ENCODE peak calls at places on chromosomes 1 and 21, in nine cellular contexts. O is astrocyte, F is A549, I is pancreas, S is HFFc6, C is nephron progenitor cell, H is prostate gland, U is activated B cell treated with CpG ODN at 0.5 μM for 24 hours, W is endothelial cell. Z is an unnamed sample.

GRCh38 chr1:159817276-159818041 is 9.2 kb upstream of the SLAMF8 start:
- DNase-seq in S (no peak), C (no peak), H (no peak), W (no peak), U (no peak), F (peak), I (no peak), O (no peak), Z (no peak)

GRCh38 chr1:245859510-245860114 is 647.5 kb downstream of the SMYD3 start:
- DNase-seq in W (no peak), S (peak), F (peak), O (peak), I (no peak), C (peak), H (no peak), U (no peak), Z (no peak)

GRCh38 chr1:159752135-159752580 is 28.6 kb upstream of the DUSP23 start:
- DNase-seq in H (peak), O (no peak), U (no peak), S (peak), C (no peak), F (peak), W (no peak), I (peak), Z (no peak)

GRCh38 chr21:42346441-42346840 is 4.4 kb downstream of the TFF2 start:
- DNase-seq in U (no peak), S (no peak), O (no peak), H (no peak), F (no peak), C (no peak), W (no peak), I (no peak), Z (no peak)

GRCh38 chr1:161176468-161177111 is 717 bp downstream of the B4GALT3 start:
- DNase-seq in W (no peak), C (no peak), S (no peak), F (no peak), O (no peak), U (no peak), I (no peak), H (no peak), Z (no peak)

GRCh38 chr1:163820748-163821147 is 499.0 kb downstream of the NUF2 start:
- DNase-seq in C (no peak), U (no peak), S (no peak), H (no peak), W (no peak), I (no peak), F (no peak), O (no peak), Z (no peak)

GRCh38 chr1:231523816-231524215 is 4.7 kb upstream of the TSNAX start:
- DNase-seq in S (no peak), O (no peak), I (no peak), F (no peak), C (no peak), H (no peak), U (no peak), W (no peak), Z (no peak)

GRCh38 chr1:237672748-237673147 is 218.0 kb downstream of the ZP4 start:
- DNase-seq in U (no peak), F (peak), C (no peak), O (no peak), W (no peak), H (no peak), I (no peak), S (no peak), Z (no peak)

GRCh38 chr21:29647353-29647781 is 292.4 kb downstream of the GRIK1 start:
- DNase-seq in C (no peak), U (no peak), O (peak), H (no peak), S (no peak), I (no peak), F (no peak), W (no peak), Z (no peak)

GRCh38 chr1:53592521-53592982 is 133.4 kb downstream of the DMRTB1 start:
- DNase-seq in H (peak), U (no peak), S (peak), C (no peak), I (no peak), O (peak), F (peak), W (no peak), Z (no peak)

GRCh38 chr1:2231667-2232254 is 3.6 kb downstream of the SKI start:
- DNase-seq in W (no peak), O (peak), I (peak), S (peak), F (peak), H (peak), C (peak), U (no peak), Z (no peak)

GRCh38 chr1:244896550-244896949 is 32.2 kb upstream of the HNRNPU start:
- DNase-seq in I (no peak), O (peak), W (no peak), H (no peak), F (peak), S (peak), C (no peak), U (no peak), Z (no peak)

GRCh38 chr1:52502789-52503188 is 50.1 kb downstream of the TUT4 start:
- DNase-seq in U (no peak), I (no peak), F (no peak), C (no peak), H (no peak), O (no peak), W (no peak), S (no peak), Z (no peak)

GRCh38 chr1:228226141-228226874 is 18.5 kb downstream of the OBSCN start:
- DNase-seq in F (no peak), I (no peak), W (no peak), O (no peak), C (no peak), S (no peak), U (no peak), H (no peak), Z (peak)

GRCh38 chr1:6991271-6991670 is 206.0 kb downstream of the CAMTA1 start:
- DNase-seq in F (peak), C (no peak), H (no peak), O (peak), U (no peak), I (no peak), W (no peak), S (peak), Z (no peak)

GRCh38 chr1:3577300-3577699 is 34.0 kb downstream of the MEGF6 start:
- DNase-seq in U (no peak), W (no peak), S (no peak), H (no peak), O (peak), I (no peak), C (no peak), F (no peak), Z (no peak)

GRCh38 chr21:32604484-32604883 is 7.7 kb downstream of the CFAP298 start:
- DNase-seq in C (no peak), U (no peak), W (no peak), F (no peak), H (no peak), I (no peak), O (no peak), S (no peak), Z (no peak)

GRCh38 chr21:32524010-32524719 is 61.2 kb downstream of the TCP10L start:
- DNase-seq in C (no peak), F (no peak), W (peak), I (no peak), U (no peak), S (peak), H (no peak), O (peak), Z (no peak)

GRCh38 chr1:3609769-3610157 is 1.5 kb downstream of the MEGF6 start:
- DNase-seq in W (no peak), S (no peak), H (no peak), I (peak), C (no peak), O (no peak), F (no peak), U (no peak), Z (no peak)

GRCh38 chr1:229258851-229259110 is 12.1 kb upstream of the RAB4A start:
- DNase-seq in S (no peak), H (no peak), U (no peak), W (no peak), F (no peak), C (no peak), O (no peak), I (no peak), Z (no peak)

GRCh38 chr1:29540801-29541357 is 304.6 kb downstream of the PTPRU start:
- DNase-seq in S (no peak), O (no peak), W (no peak), H (no peak), C (no peak), U (no peak), I (no peak), F (no peak), Z (no peak)

GRCh38 chr1:29352719-29353420 is 116.5 kb downstream of the PTPRU start:
- DNase-seq in C (no peak), W (no peak), U (no peak), I (no peak), O (no peak), F (no peak), S (no peak), H (no peak), Z (no peak)

GRCh38 chr1:116379674-116380498 is 6.8 kb downstream of the ATP1A1 start:
- DNase-seq in I (no peak), C (no peak), S (no peak), O (no peak), U (no peak), H (no peak), F (no peak), W (no peak), Z (no peak)

GRCh38 chr1:19936061-19936750 is 12.8 kb upstream of the PLA2G2E start:
- DNase-seq in W (no peak), I (no peak), C (no peak), O (no peak), S (no peak), F (no peak), H (no peak), U (no peak), Z (no peak)

GRCh38 chr1:245129811-245130210 is 25.0 kb upstream of the KIF26B start:
- DNase-seq in C (no peak), W (no peak), F (no peak), U (no peak), H (no peak), I (no peak), S (no peak), O (peak), Z (no peak)

GRCh38 chr1:85237613-85238012 is 21.8 kb downstream of the C1orf52 start:
- DNase-seq in S (no peak), O (no peak), U (no peak), F (no peak), C (no peak), I (no peak), W (no peak), H (no peak), Z (no peak)

GRCh38 chr1:77398115-77398514 is 116.3 kb downstream of the AK5 start:
- DNase-seq in U (no peak), W (no peak), O (no peak), C (no peak), I (no peak), S (no peak), H (no peak), F (no peak), Z (no peak)

GRCh38 chr1:76959581-76959980 is 92.3 kb downstream of the ST6GALNAC5 start:
- DNase-seq in W (no peak), C (no peak), U (no peak), F (no peak), O (no peak), H (no peak), S (no peak), I (no peak), Z (no peak)

GRCh38 chr1:30305519-30305918 is 417.9 kb downstream of the MATN1 start:
- DNase-seq in F (no peak), U (no peak), C (no peak), I (no peak), H (no peak), W (no peak), O (no peak), S (no peak), Z (peak)

GRCh38 chr1:82597620-82598019 is 796.9 kb downstream of the ADGRL2 start:
- DNase-seq in O (peak), C (no peak), U (no peak), I (no peak), W (no peak), H (no peak), S (no peak), F (no peak), Z (no peak)

GRCh38 chr1:53697671-53698380 is 41.1 kb downstream of the GLIS1 start:
- DNase-seq in U (no peak), H (no peak), S (no peak), W (no peak), O (no peak), I (no peak), F (no peak), C (no peak), Z (no peak)

GRCh38 chr1:19903621-19904020 is 19.8 kb downstream of the PLA2G2E start:
- DNase-seq in W (no peak), U (no peak), S (no peak), I (no peak), F (no peak), C (no peak), H (no peak), O (no peak), Z (no peak)

GRCh38 chr1:109739738-109740614 is 862 bp downstream of the GSTM3 start:
- DNase-seq in W (peak), F (peak), O (peak), U (peak), I (peak), H (peak), S (peak), C (peak), Z (peak)

GRCh38 chr1:109740615-109741373 is at the start of gene GSTM3:
- DNase-seq in I (no peak), U (no peak), H (no peak), C (no peak), F (no peak), O (peak), W (no peak), S (no peak), Z (no peak)
- TF ChIP-seq CTCF in I (no peak), U (no peak), H (no peak), C (no peak), F (no peak), O (no peak), W (no peak), S (no peak), Z (no peak)

GRCh38 chr1:59285691-59286090 is 11.2 kb upstream of the FGGY start:
- DNase-seq in U (no peak), F (no peak), C (no peak), S (no peak), I (no peak), O (no peak), H (no peak), W (no peak), Z (no peak)
- TF ChIP-seq CTCF in U (no peak), F (no peak), C (no peak), S (no peak), I (no peak), O (no peak), H (no peak), W (no peak), Z (no peak)

GRCh38 chr1:22171951-22172715 is 29.2 kb upstream of the WNT4 start:
- DNase-seq in C (no peak), W (no peak), H (no peak), U (no peak), S (no peak), F (no peak), O (no peak), I (peak), Z (no peak)
- TF ChIP-seq CTCF in C (no peak), W (no peak), H (no peak), U (no peak), S (no peak), F (no peak), O (no peak), I (no peak), Z (no peak)

GRCh38 chr1:65254320-65255087 is 54.8 kb upstream of the DNAJC6 start:
- DNase-seq in C (peak), H (peak), O (peak), I (peak), W (peak), U (peak), S (peak), F (peak), Z (peak)
- TF ChIP-seq CTCF in C (no peak), H (no peak), O (no peak), I (no peak), W (no peak), U (no peak), S (peak), F (no peak), Z (no peak)

GRCh38 chr1:69414574-69414973 is 153.1 kb upstream of the LRRC7 start:
- DNase-seq in F (no peak), U (no peak), I (no peak), H (no peak), C (no peak), O (no peak), S (no peak), W (no peak), Z (no peak)

GRCh38 chr1:69410457-69410850 is 157.3 kb upstream of the LRRC7 start:
- DNase-seq in I (no peak), O (no peak), U (no peak), W (no peak), C (no peak), F (no peak), H (no peak), S (no peak), Z (no peak)

GRCh38 chr1:69410893-69411292 is 156.8 kb upstream of the LRRC7 start:
- DNase-seq in F (no peak), S (no peak), W (no peak), I (no peak), U (no peak), O (no peak), H (no peak), C (no peak), Z (no peak)

GRCh38 chr1:69409731-69410456 is 157.8 kb upstream of the LRRC7 start:
- DNase-seq in I (peak), W (no peak), H (no peak), C (no peak), U (no peak), O (no peak), F (no peak), S (no peak), Z (no peak)

DNA sequence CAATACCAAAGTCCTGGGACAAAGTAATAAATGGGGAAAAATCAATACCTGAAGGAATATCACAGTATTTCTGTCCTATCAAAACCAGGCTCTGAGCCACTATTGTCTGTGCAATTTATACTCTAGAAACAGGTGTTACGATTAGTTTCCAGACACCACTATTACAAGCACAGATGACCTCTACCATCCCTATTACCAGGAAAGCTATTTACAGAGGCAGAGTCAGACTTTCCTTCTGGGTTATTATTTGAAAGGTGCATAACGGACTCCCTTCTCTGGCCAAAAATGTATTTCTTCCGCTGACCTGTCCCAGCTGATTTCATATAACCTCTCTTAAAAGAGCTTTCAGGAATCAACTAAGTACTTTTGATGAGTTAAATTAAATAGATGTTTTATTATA is 154.6 kb upstream of the LRRC7 start:
- DNase-seq in C (no peak), O (no peak), H (no peak), W (no peak), S (no peak), U (no peak), I (no peak), F (no peak), Z (no peak)
- TF ChIP-seq CTCF in C (no peak), O (no peak), H (no peak), W (no peak), S (no peak), U (no peak), I (no peak), F (no peak), Z (no peak)

Z was measured in mesothelial cell of epicardium.